ENCODE peak calls at places on chromosomes 6 and 20, in nine cellular contexts. A is A549, W is sigmoid colon, E is transverse colon, Q is stomach, X is suprapubic skin, G is HepG2, R is ovary, M is upper lobe of left lung. F is an unnamed sample.
A peak's percentile ranks its signal among the peaks of the same experiment; 100 is the strongest.

GRCh38 chr6:25006565-25007001 is 70.8 kb upstream of the RIPOR2 start:
- DNase-seq in M (no peak), W (peak; percentile 73), X (peak; percentile 77), Q (peak; percentile 72), E (peak; percentile 57), A (no peak), R (peak; percentile 23), G (no peak), F (no peak)

GRCh38 chr20:45867811-45868176 is 10.4 kb downstream of the ZSWIM3 start:
- DNase-seq in G (no peak), Q (no peak), W (no peak), A (no peak), E (no peak), M (no peak), X (no peak), R (no peak), F (no peak)

GRCh38 chr6:63573899-63574553 is 1.7 kb downstream of the LOC128125822 start:
- DNase-seq in R (no peak), E (peak; percentile 57), X (no peak), W (no peak), G (peak; percentile 87), A (no peak), Q (peak; percentile 48), M (no peak), F (peak; percentile 34)

GRCh38 chr20:51760905-51761544 is 7.2 kb downstream of the ATP9A start:
- DNase-seq in R (no peak), X (no peak), M (no peak), Q (no peak), W (no peak), A (no peak), G (peak; percentile 100), E (no peak), F (no peak)

GRCh38 chr6:154249499-154250298 is 106.9 kb downstream of the IPCEF1 start:
- DNase-seq in X (no peak), Q (no peak), E (no peak), W (no peak), M (no peak), R (no peak), A (no peak), G (no peak), F (no peak)

GRCh38 chr20:64113796-64114355 is 6.5 kb upstream of the NPBWR2 start:
- DNase-seq in A (no peak), X (peak; percentile 50), W (peak; percentile 43), Q (peak; percentile 15), G (no peak), E (peak; percentile 2), M (no peak), R (peak; percentile 1), F (no peak)

GRCh38 chr6:138017156-138017757 is 90.0 kb downstream of the PERP start:
- DNase-seq in R (no peak), W (no peak), Q (no peak), X (no peak), A (no peak), M (no peak), G (no peak), E (no peak), F (no peak)

GRCh38 chr6:135114355-135115145 is 59.9 kb upstream of the HBS1L start:
- DNase-seq in W (no peak), X (no peak), R (no peak), Q (no peak), G (no peak), A (no peak), M (no peak), E (no peak), F (no peak)

GRCh38 chr20:63829943-63830820 is 882 bp downstream of the ZBTB46 start:
- DNase-seq in Q (no peak), R (peak; percentile 36), A (no peak), W (no peak), E (no peak), M (peak; percentile 88), G (no peak), X (no peak), F (no peak)

GRCh38 chr6:2850480-2851150 is 9.0 kb upstream of the SERPINB1 start:
- DNase-seq in M (no peak), X (no peak), W (no peak), A (no peak), R (no peak), E (no peak), Q (no peak), G (no peak), F (no peak)

GRCh38 chr20:38261054-38261390 is 487 bp upstream of the KIAA1755 start:
- DNase-seq in E (no peak), X (no peak), G (no peak), M (no peak), R (no peak), Q (no peak), W (no peak), A (no peak), F (no peak)

GRCh38 chr6:3769610-3770009 is 18.1 kb upstream of the PXDC1 start:
- DNase-seq in A (no peak), Q (no peak), M (no peak), G (no peak), E (no peak), X (no peak), R (no peak), W (no peak), F (no peak)

GRCh38 chr6:135305684-135306083 is 124.6 kb downstream of the MYB start:
- DNase-seq in Q (no peak), M (no peak), E (no peak), G (no peak), A (no peak), X (no peak), R (no peak), W (no peak), F (no peak)

GRCh38 chr6:30591008-30591407 is 19.8 kb downstream of the ABCF1 start:
- DNase-seq in M (no peak), W (no peak), A (no peak), R (no peak), G (no peak), E (no peak), X (peak; percentile 42), Q (no peak), F (no peak)

GRCh38 chr6:160421854-160422253 is 73.7 kb downstream of the SLC22A3 start:
- DNase-seq in R (peak; percentile 80), E (peak; percentile 15), X (peak; percentile 74), G (no peak), A (no peak), Q (no peak), W (peak; percentile 90), M (no peak), F (no peak)

GRCh38 chr6:138428943-138429616 is 25.1 kb downstream of the HEBP2 start:
- DNase-seq in Q (no peak), X (no peak), R (no peak), W (no peak), E (no peak), A (peak; percentile 25), G (peak; percentile 62), M (no peak), F (peak; percentile 67)

GRCh38 chr6:160088069-160088773 is 33.4 kb upstream of the SLC22A1 start:
- DNase-seq in W (peak; percentile 86), X (no peak), E (peak; percentile 74), M (no peak), R (peak; percentile 76), G (peak; percentile 33), Q (peak; percentile 60), A (peak; percentile 80), F (peak; percentile 57)

GRCh38 chr20:44746367-44747165 is 901 bp downstream of the KCNK15 start:
- DNase-seq in R (no peak), X (no peak), Q (peak; percentile 35), M (no peak), A (no peak), G (no peak), W (no peak), E (no peak), F (no peak)

GRCh38 chr6:102300350-102300749 is 906.8 kb downstream of the GRIK2 start:
- DNase-seq in A (no peak), G (no peak), W (no peak), Q (no peak), X (no peak), E (no peak), M (no peak), R (no peak), F (no peak)

GRCh38 chr6:68368845-68369244 is 266.2 kb upstream of the ADGRB3 start:
- DNase-seq in E (no peak), R (no peak), M (no peak), W (no peak), X (no peak), G (no peak), A (no peak), Q (no peak), F (no peak)

GRCh38 chr20:31833130-31833930 is 12.1 kb downstream of the FOXS1 start:
- DNase-seq in Q (peak; percentile 66), X (no peak), A (peak; percentile 90), R (no peak), G (peak; percentile 74), E (peak; percentile 60), W (no peak), M (no peak), F (peak; percentile 83)
- TF ChIP-seq EP300 in Q (no peak), X (no peak), A (no peak), R (no peak), G (no peak), E (no peak), W (no peak), M (no peak), F (no peak)

GRCh38 chr6:116106146-116106545 is 5.5 kb downstream of the NT5DC1 start:
- DNase-seq in A (no peak), M (no peak), Q (no peak), W (no peak), R (no peak), X (no peak), E (no peak), G (no peak), F (no peak)
- H3K4me1 ChIP-seq in A (peaks cover 27% of the 10 kb centered on the region), M (peaks cover 40% of the 10 kb centered on the region), Q (peaks cover 27% of the 10 kb centered on the region), W (peaks cover 22% of the 10 kb centered on the region), R (no peaks in the 10 kb centered on the region), X (peaks cover 35% of the 10 kb centered on the region), E (peaks cover 11% of the 10 kb centered on the region), G (peaks cover 59% of the 10 kb centered on the region), F (no peaks in the 10 kb centered on the region)

GRCh38 chr6:33004940-33005339 is 4.5 kb downstream of the HLA-DOA start:
- DNase-seq in A (no peak), E (no peak), W (no peak), M (no peak), R (no peak), Q (no peak), G (no peak), X (no peak), F (no peak)

GRCh38 chr6:33000053-33000452 is 9.3 kb downstream of the HLA-DOA start:
- DNase-seq in G (peak; percentile 33), A (no peak), X (no peak), R (no peak), E (no peak), Q (peak; percentile 36), W (no peak), M (no peak), F (no peak)

GRCh38 chr6:33001685-33002084 is 7.7 kb downstream of the HLA-DOA start:
- DNase-seq in R (no peak), A (no peak), X (no peak), M (no peak), E (no peak), W (no peak), Q (no peak), G (no peak), F (no peak)
- TF ChIP-seq EP300 in R (no peak), A (no peak), X (no peak), M (no peak), E (no peak), W (no peak), Q (no peak), G (no peak), F (no peak)

DNA sequence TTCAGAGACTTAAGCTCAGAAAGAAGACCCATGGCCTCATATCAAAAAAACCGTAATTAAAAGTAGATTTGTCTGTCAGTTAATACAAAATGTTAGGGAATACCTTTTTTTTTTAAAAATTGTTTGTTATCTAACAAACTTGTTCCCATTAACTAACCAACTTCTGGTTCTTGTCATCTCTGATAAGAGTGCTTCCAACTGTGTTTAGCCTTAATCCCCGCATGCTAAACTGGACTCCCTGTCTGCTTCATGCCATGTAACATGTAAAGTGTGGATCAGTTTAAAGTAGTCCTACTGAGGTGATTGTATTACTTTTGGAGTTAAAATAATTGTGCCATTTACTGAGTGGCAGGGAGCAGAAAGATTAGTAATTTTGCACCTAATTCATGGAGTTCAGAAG is 6.3 kb downstream of the JARID2 start:
- DNase-seq in X (no peak), W (no peak), E (no peak), M (no peak), A (no peak), G (no peak), Q (no peak), R (no peak), F (no peak)
- H3K4me1 ChIP-seq in X (peaks cover 70% of the 10 kb centered on the region), W (peaks cover 35% of the 10 kb centered on the region), E (peaks cover 4% of the 10 kb centered on the region), M (peaks cover 24% of the 10 kb centered on the region), A (peaks cover 9% of the 10 kb centered on the region), G (peaks cover 44% of the 10 kb centered on the region), Q (peaks cover 48% of the 10 kb centered on the region), R (peaks cover 2% of the 10 kb centered on the region), F (peaks cover 7% of the 10 kb centered on the region)